ENCODE peak calls at places on chromosome 19, in four cellular contexts. One of them, this sample, is unnamed.

GRCh38 chr19:50314724-50315700 is 14.2 kb downstream of the KCNC3 start:
- DNase-seq in NB4: no peak
- DNase-seq in prostate gland: no peak
- DNase-seq in A549: no peak
- DNase-seq in this sample: no peak

GRCh38 chr19:3821857-3822364 is 35.7 kb upstream of the MATK start:
- DNase-seq in NB4: peak
- DNase-seq in A549: peak
- DNase-seq in prostate gland: peak
- DNase-seq in this sample: peak

GRCh38 chr19:45913874-45914830 is at the start of gene NANOS2:
- DNase-seq in prostate gland: no peak
- DNase-seq in NB4: peak
- DNase-seq in A549: no peak
- DNase-seq in this sample: no peak

GRCh38 chr19:5046339-5047039 is 77.6 kb downstream of the KDM4B start:
- DNase-seq in NB4: peak
- DNase-seq in A549: peak
- DNase-seq in prostate gland: peak
- DNase-seq in this sample: no peak

GRCh38 chr19:7699422-7700127 is 2.4 kb downstream of the FCER2 start:
- DNase-seq in prostate gland: no peak
- DNase-seq in A549: no peak
- DNase-seq in NB4: no peak
- DNase-seq in this sample: no peak

GRCh38 chr19:16892438-16892837 is 3.6 kb downstream of the F2RL3 start:
- DNase-seq in NB4: no peak
- DNase-seq in prostate gland: no peak
- DNase-seq in A549: no peak
- DNase-seq in this sample: peak

GRCh38 chr19:3873151-3873550 is 4.3 kb upstream of the ZFR2 start:
- DNase-seq in prostate gland: no peak
- DNase-seq in NB4: no peak
- DNase-seq in A549: no peak
- DNase-seq in this sample: no peak

GRCh38 chr19:27773318-27774094 is 1439.4 kb downstream of the UQCRFS1 start:
- DNase-seq in A549: no peak
- DNase-seq in NB4: no peak
- DNase-seq in prostate gland: no peak
- DNase-seq in this sample: no peak

GRCh38 chr19:34963531-34964406 is at the start of gene ZNF792:
- DNase-seq in prostate gland: peak
- DNase-seq in NB4: peak
- DNase-seq in A549: peak
- DNase-seq in this sample: no peak

GRCh38 chr19:2624537-2625091 is 77.9 kb downstream of the GNG7 start:
- DNase-seq in NB4: peak
- DNase-seq in A549: peak
- DNase-seq in prostate gland: no peak
- DNase-seq in this sample: no peak

GRCh38 chr19:52527954-52528326 is 472 bp downstream of the ZNF808 start:
- DNase-seq in A549: no peak
- DNase-seq in NB4: no peak
- DNase-seq in prostate gland: no peak
- DNase-seq in this sample: no peak

GRCh38 chr19:50377051-50377441 is 789 bp downstream of the NR1H2 start:
- DNase-seq in NB4: no peak
- DNase-seq in prostate gland: no peak
- DNase-seq in A549: peak
- DNase-seq in this sample: no peak

GRCh38 chr19:43820098-43820860 is 6.8 kb upstream of the ZNF283 start:
- DNase-seq in NB4: no peak
- DNase-seq in prostate gland: no peak
- DNase-seq in A549: peak
- DNase-seq in this sample: no peak

GRCh38 chr19:49570138-49570856 is 10.1 kb downstream of the NOSIP start:
- DNase-seq in NB4: peak
- DNase-seq in A549: peak
- DNase-seq in prostate gland: peak
- DNase-seq in this sample: peak

GRCh38 chr19:54133312-54133956 is 4.1 kb upstream of the CNOT3 start:
- DNase-seq in prostate gland: no peak
- DNase-seq in A549: no peak
- DNase-seq in NB4: no peak
- DNase-seq in this sample: peak

GRCh38 chr19:17967258-17968051 is 548 bp downstream of the KCNN1 start:
- DNase-seq in prostate gland: no peak
- DNase-seq in A549: no peak
- DNase-seq in NB4: no peak
- DNase-seq in this sample: no peak
- H3K4me3 ChIP-seq in prostate gland: no peak
- H3K4me3 ChIP-seq in A549: peak
- H3K4me3 ChIP-seq in NB4: no peak
- H3K4me3 ChIP-seq in this sample: no peak

GRCh38 chr19:9941646-9942045 is 5.3 kb upstream of the OLFM2 start:
- DNase-seq in A549: no peak
- DNase-seq in prostate gland: no peak
- DNase-seq in NB4: no peak
- DNase-seq in this sample: no peak

GRCh38 chr19:9945319-9945966 is 9.1 kb upstream of the OLFM2 start:
- DNase-seq in A549: no peak
- DNase-seq in prostate gland: peak
- DNase-seq in NB4: peak
- DNase-seq in this sample: no peak

GRCh38 chr19:9941236-9941635 is 4.9 kb upstream of the OLFM2 start:
- DNase-seq in A549: no peak
- DNase-seq in prostate gland: no peak
- DNase-seq in NB4: no peak
- DNase-seq in this sample: no peak

GRCh38 chr19:9940778-9941177 is 4.5 kb upstream of the OLFM2 start:
- DNase-seq in NB4: no peak
- DNase-seq in A549: no peak
- DNase-seq in prostate gland: no peak
- DNase-seq in this sample: no peak

GRCh38 chr19:9943744-9944143 is 7.4 kb upstream of the OLFM2 start:
- DNase-seq in prostate gland: no peak
- DNase-seq in A549: no peak
- DNase-seq in NB4: no peak
- DNase-seq in this sample: no peak
- H3K4me3 ChIP-seq in prostate gland: no peak
- H3K4me3 ChIP-seq in A549: no peak
- H3K4me3 ChIP-seq in NB4: no peak
- H3K4me3 ChIP-seq in this sample: no peak

DNA sequence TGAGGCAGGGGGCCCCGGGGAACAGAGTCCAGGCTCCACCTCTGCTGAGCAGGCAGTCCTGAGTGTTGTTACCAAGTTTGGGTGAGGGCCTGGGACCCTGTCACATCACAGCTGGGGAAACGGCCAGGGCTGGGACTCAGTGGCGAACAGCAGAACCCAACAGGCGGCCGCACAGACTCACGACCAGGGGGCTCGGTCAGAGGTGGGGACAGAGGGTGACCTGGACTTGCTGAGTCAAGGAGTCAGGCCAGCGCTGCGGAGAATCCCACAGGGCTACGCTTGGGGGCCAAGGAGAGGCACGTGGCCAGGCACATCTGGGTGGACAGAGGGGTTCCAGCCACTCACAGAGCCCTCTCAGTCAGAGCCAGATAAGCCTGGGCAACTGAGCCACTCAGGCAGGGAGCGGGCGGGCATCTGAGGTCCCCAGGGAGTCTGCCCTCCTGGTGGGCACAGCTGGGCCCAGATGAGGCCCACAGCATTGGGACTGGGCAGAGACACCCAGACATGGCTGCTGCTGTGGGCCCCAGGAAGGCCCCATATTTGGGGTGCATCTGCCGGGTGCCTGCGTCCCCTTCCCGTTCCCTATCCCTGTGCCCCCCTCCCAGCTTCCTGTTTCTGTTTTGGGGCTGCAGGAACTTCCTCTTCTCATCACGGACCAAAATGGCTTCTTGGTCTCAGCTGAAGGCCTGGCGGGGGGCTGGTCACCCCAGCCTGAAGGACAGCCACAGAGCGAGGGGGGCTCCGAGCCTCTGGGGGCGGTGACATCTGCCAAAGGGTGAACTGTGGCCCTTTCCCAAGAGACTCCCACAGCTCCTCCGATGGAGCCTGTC is 34.0 kb downstream of the CEBPA start:
- DNase-seq in NB4: peak
- DNase-seq in prostate gland: no peak
- DNase-seq in A549: no peak
- DNase-seq in this sample: no peak
- H3K4me3 ChIP-seq in NB4: no peak
- H3K4me3 ChIP-seq in prostate gland: no peak
- H3K4me3 ChIP-seq in A549: no peak
- H3K4me3 ChIP-seq in this sample: no peak

GRCh38 chr19:39558623-39559117 is 18.7 kb upstream of the EID2 start:
- DNase-seq in NB4: no peak
- DNase-seq in prostate gland: no peak
- DNase-seq in A549: no peak
- DNase-seq in this sample: no peak
- H3K4me3 ChIP-seq in NB4: no peak
- H3K4me3 ChIP-seq in prostate gland: no peak
- H3K4me3 ChIP-seq in A549: no peak
- H3K4me3 ChIP-seq in this sample: no peak

GRCh38 chr19:40282920-40283319 is 2.2 kb downstream of the AKT2 start:
- DNase-seq in A549: no peak
- DNase-seq in NB4: no peak
- DNase-seq in prostate gland: no peak
- DNase-seq in this sample: no peak

GRCh38 chr19:40285353-40286234 is 449 bp upstream of the AKT2 start:
- DNase-seq in A549: peak
- DNase-seq in NB4: peak
- DNase-seq in prostate gland: peak
- DNase-seq in this sample: peak

GRCh38 chr19:40283414-40284250 is 1.5 kb downstream of the AKT2 start:
- DNase-seq in A549: no peak
- DNase-seq in prostate gland: no peak
- DNase-seq in NB4: no peak
- DNase-seq in this sample: no peak

GRCh38 chr19:40284501-40285352 is at the start of gene AKT2:
- DNase-seq in A549: peak
- DNase-seq in prostate gland: peak
- DNase-seq in NB4: peak
- DNase-seq in this sample: peak

GRCh38 chr19:40284251-40284500 is 969 bp downstream of the AKT2 start:
- DNase-seq in prostate gland: no peak
- DNase-seq in A549: no peak
- DNase-seq in NB4: no peak
- DNase-seq in this sample: no peak
- H3K4me3 ChIP-seq in prostate gland: peak
- H3K4me3 ChIP-seq in A549: peak
- H3K4me3 ChIP-seq in NB4: peak
- H3K4me3 ChIP-seq in this sample: peak

GRCh38 chr19:13588953-13589833 is 82.9 kb upstream of the CACNA1A start:
- DNase-seq in prostate gland: peak
- DNase-seq in NB4: peak
- DNase-seq in A549: peak
- DNase-seq in this sample: peak
- H3K4me3 ChIP-seq in prostate gland: no peak
- H3K4me3 ChIP-seq in NB4: no peak
- H3K4me3 ChIP-seq in A549: no peak
- H3K4me3 ChIP-seq in this sample: peak

This sample was measured in Jurkat, Clone E6-1.